ENCODE peak calls at places on chromosomes 6 and 20, in four cellular contexts. I is GM12878, J is K562, B is SK-N-SH. S is an unnamed sample.

GRCh38 chr6:125742433-125743120 is 6.9 kb upstream of the HEY2 start:
- DNase-seq in I (no peak), B (no peak), J (no peak), S (no peak)

GRCh38 chr20:38060536-38060935 is 27.0 kb downstream of the RPRD1B start:
- DNase-seq in J (no peak), B (no peak), I (no peak), S (no peak)

GRCh38 chr6:52524921-52525320 is 51.9 kb downstream of the TRAM2 start:
- DNase-seq in B (no peak), J (no peak), I (no peak), S (no peak)

GRCh38 chr6:16562498-16562897 is 198.8 kb downstream of the ATXN1 start:
- DNase-seq in J (no peak), B (no peak), I (no peak), S (no peak)

GRCh38 chr6:169986171-169986847 is 234.9 kb downstream of the ERMARD start:
- DNase-seq in I (no peak), J (no peak), B (no peak), S (no peak)

GRCh38 chr6:73983367-73983766 is 287.4 kb downstream of the CD109 start:
- DNase-seq in J (no peak), B (no peak), I (no peak), S (no peak)

GRCh38 chr6:13373488-13373886 is 45.1 kb upstream of the TBC1D7 start:
- DNase-seq in I (no peak), B (no peak), J (no peak), S (no peak)

GRCh38 chr6:25318589-25318988 is 39.4 kb downstream of the CARMIL1 start:
- DNase-seq in J (no peak), I (no peak), B (no peak), S (no peak)

GRCh38 chr6:38110407-38111025 is 291.0 kb downstream of the ZFAND3 start:
- DNase-seq in J (no peak), I (no peak), B (no peak), S (no peak)

GRCh38 chr20:64234291-64234791 is 21.2 kb upstream of the PCMTD2 start:
- DNase-seq in I (no peak), B (no peak), J (no peak), S (no peak)

GRCh38 chr20:57380081-57380750 is 11.0 kb upstream of the RBM38 start:
- DNase-seq in J (no peak), I (no peak), B (no peak), S (no peak)

GRCh38 chr6:164069352-164070022 is 655.0 kb downstream of the QKI start:
- DNase-seq in J (no peak), I (no peak), B (no peak), S (no peak)

GRCh38 chr20:10853176-10853575 is 179.4 kb upstream of the JAG1 start:
- DNase-seq in I (no peak), J (no peak), B (no peak), S (no peak)

GRCh38 chr6:133833905-133834304 is 55.0 kb upstream of the TCF21 start:
- DNase-seq in I (no peak), J (no peak), B (no peak), S (no peak)

GRCh38 chr6:157753291-157753690 is 69.8 kb upstream of the SNX9 start:
- DNase-seq in I (no peak), B (no peak), J (no peak), S (no peak)

GRCh38 chr6:125357515-125358256 is 55.9 kb upstream of the HDDC2 start:
- DNase-seq in B (no peak), I (no peak), J (no peak), S (no peak)

GRCh38 chr6:12474167-12475140 is 184.3 kb downstream of the EDN1 start:
- DNase-seq in I (no peak), J (no peak), B (no peak), S (no peak)

GRCh38 chr6:15536201-15536955 is 126.5 kb downstream of the DTNBP1 start:
- DNase-seq in J (no peak), I (no peak), B (no peak), S (no peak)

GRCh38 chr20:62308102-62308822 is 5.5 kb downstream of the ADRM1 start:
- DNase-seq in I (no peak), J (no peak), B (no peak), S (no peak)

GRCh38 chr6:113416166-113416565 is 441.0 kb upstream of the MARCKS start:
- DNase-seq in I (no peak), J (no peak), B (no peak), S (no peak)

GRCh38 chr20:43507150-43508080 is at the start of gene L3MBTL1:
- DNase-seq in I (no peak), J (peak), B (peak), S (peak)

GRCh38 chr20:63533871-63534393 is 3.2 kb downstream of the PTK6 start:
- DNase-seq in I (no peak), B (peak), J (no peak), S (peak)

GRCh38 chr20:2797136-2797983 is 3.1 kb downstream of the CPXM1 start:
- DNase-seq in J (no peak), B (no peak), I (no peak), S (no peak)

GRCh38 chr20:2794202-2794748 is 6.2 kb downstream of the CPXM1 start:
- DNase-seq in B (no peak), J (no peak), I (no peak), S (no peak)

GRCh38 chr20:2794866-2795447 is 5.5 kb downstream of the CPXM1 start:
- DNase-seq in J (no peak), I (no peak), B (no peak), S (no peak)

GRCh38 chr20:2796011-2796660 is 4.3 kb downstream of the CPXM1 start:
- DNase-seq in J (no peak), B (no peak), I (no peak), S (no peak)

GRCh38 chr20:2795451-2795850 is 5.0 kb downstream of the CPXM1 start:
- DNase-seq in B (no peak), I (no peak), J (peak), S (no peak)
- TF ChIP-seq USF1 in B (no peak), I (no peak), J (no peak), S (no peak)

GRCh38 chr6:85450578-85450884 is 648 bp downstream of the NT5E start:
- DNase-seq in B (no peak), I (no peak), J (no peak), S (no peak)

GRCh38 chr6:85452441-85452881 is 2.6 kb downstream of the NT5E start:
- DNase-seq in B (no peak), J (no peak), I (no peak), S (no peak)

GRCh38 chr6:85449388-85449817 is 480 bp upstream of the NT5E start:
- DNase-seq in I (peak), J (no peak), B (no peak), S (no peak)

GRCh38 chr6:85451586-85452306 is 1.9 kb downstream of the NT5E start:
- DNase-seq in J (no peak), B (no peak), I (no peak), S (no peak)

GRCh38 chr6:85449818-85450577 is at the start of gene NT5E:
- DNase-seq in B (peak), J (no peak), I (no peak), S (peak)
- TF ChIP-seq MAX in B (no peak), J (no peak), I (peak), S (peak)

DNA sequence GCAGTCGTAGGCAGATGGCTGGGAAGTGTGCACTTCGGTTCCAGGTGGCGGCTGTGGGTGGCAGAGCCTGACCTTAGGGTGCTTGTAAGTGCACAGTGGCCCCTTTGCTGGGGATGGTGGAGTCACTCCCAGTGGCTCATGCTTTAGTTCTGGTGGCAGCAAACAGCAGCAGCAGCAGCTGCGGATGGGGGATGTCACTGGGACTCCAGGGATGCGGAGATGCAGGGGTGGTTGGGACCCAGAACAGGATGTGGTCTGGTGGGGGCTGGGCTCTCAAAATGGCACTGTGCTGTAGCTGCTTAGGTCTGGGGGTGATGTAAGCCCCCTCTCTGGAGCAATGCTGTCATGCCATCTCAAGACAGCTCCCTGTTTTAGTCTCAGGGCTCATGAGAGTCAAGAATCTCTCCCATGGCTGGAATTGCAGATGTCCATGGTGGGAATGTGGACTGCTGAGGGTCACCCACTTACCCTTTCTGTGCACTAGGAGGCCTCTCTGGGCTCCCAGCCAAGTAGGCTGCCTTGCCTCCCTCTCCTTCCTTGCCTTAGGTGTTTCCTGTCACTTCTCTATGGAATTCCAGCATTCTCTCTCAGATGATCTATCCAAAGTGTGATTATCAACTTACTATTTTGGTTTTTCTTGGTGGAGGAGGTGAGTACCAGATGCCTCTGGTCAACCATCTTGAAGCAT is 146.7 kb upstream of the SLC22A23 start:
- DNase-seq in I (no peak), J (no peak), B (no peak), S (no peak)
- TF ChIP-seq USF1 in I (no peak), J (no peak), B (no peak), S (no peak)

GRCh38 chr6:42118162-42119001 is 24.0 kb downstream of the C6orf132 start:
- DNase-seq in B (peak), J (no peak), I (no peak), S (no peak)
- TF ChIP-seq MAX in B (no peak), J (no peak), I (no peak), S (no peak)

GRCh38 chr6:23106951-23107350 is 537.6 kb downstream of the HDGFL1 start:
- DNase-seq in J (no peak), B (no peak), I (no peak), S (no peak)
- TF ChIP-seq USF1 in J (no peak), B (no peak), I (no peak), S (no peak)

DNA sequence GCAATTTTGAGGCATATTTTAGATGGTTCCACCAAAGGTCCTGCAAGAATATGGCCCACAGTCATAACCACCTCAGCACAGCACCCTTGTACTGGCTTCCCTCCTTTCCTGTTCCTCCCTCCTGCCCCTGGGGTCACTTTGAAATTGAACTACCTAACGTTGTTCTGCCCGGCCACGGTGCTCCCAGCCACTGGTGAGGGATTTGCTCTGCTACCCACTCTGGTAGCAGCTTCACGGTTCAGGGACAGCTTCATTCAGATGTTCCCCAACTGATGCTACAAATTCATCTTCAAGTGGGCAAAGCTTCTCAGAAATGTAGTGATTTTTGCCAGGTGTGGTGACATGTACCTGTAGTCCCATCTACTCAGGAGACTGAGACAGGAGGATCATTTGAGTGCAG is 7.9 kb upstream of the NELFCD start:
- DNase-seq in J (no peak), B (no peak), I (no peak), S (no peak)
- TF ChIP-seq MAX in J (no peak), B (no peak), I (no peak), S (no peak)

GRCh38 chr20:2114990-2115681 is 13.5 kb downstream of the STK35 start:
- DNase-seq in B (no peak), I (no peak), J (no peak), S (no peak)
- TF ChIP-seq USF1 in B (no peak), I (no peak), J (no peak), S (no peak)

S was measured in WTC11.